ENCODE peak calls at places on chromosome 17, in eight cellular contexts. U is body of pancreas, A is upper lobe of left lung, G is Peyer's patch, X is K562, L is breast epithelium, P is NB4, V is A549. D is an unnamed sample.

GRCh38 chr17:79609175-79609589 is 1.7 kb downstream of the RBFOX3 start:
- DNase-seq in G (no peak), A (no peak), V (no peak), X (no peak), P (no peak), U (no peak), L (no peak), D (no peak)

GRCh38 chr17:44350733-44351226 is 5.7 kb downstream of the GRN start:
- DNase-seq in G (peak; percentile 86), L (no peak), A (peak; percentile 76), P (peak; percentile 77), V (peak; percentile 96), U (peak; percentile 81), X (peak; percentile 81), D (no peak)

GRCh38 chr17:45722161-45722560 is 62.0 kb upstream of the CRHR1 start:
- DNase-seq in X (peak; percentile 35), G (no peak), V (peak; percentile 85), A (no peak), L (no peak), U (peak; percentile 34), P (peak; percentile 26), D (no peak)

GRCh38 chr17:50588391-50589111 is 28.0 kb downstream of the CACNA1G start:
- DNase-seq in L (no peak), G (no peak), U (peak; percentile 40), P (no peak), V (no peak), X (no peak), A (peak; percentile 33), D (no peak)

GRCh38 chr17:78935419-78936323 is 10.5 kb upstream of the TIMP2 start:
- DNase-seq in P (no peak), L (no peak), V (peak; percentile 84), A (no peak), X (peak; percentile 26), U (peak; percentile 35), G (peak; percentile 74), D (peak; percentile 93)

GRCh38 chr17:39872700-39873099 is 4.7 kb downstream of the ZPBP2 start:
- DNase-seq in L (no peak), A (no peak), V (no peak), U (no peak), P (peak; percentile 53), X (no peak), G (no peak), D (no peak)

GRCh38 chr17:44014133-44014436 is 678 bp downstream of the TMEM101 start:
- DNase-seq in V (no peak), P (no peak), U (no peak), A (no peak), G (no peak), L (no peak), X (no peak), D (no peak)

GRCh38 chr17:35791681-35792350 is 3.6 kb downstream of the MMP28 start:
- DNase-seq in G (no peak), L (no peak), A (no peak), X (no peak), V (no peak), U (no peak), P (no peak), D (peak; percentile 52)

GRCh38 chr17:56478836-56479447 is 114.6 kb upstream of the NOG start:
- DNase-seq in A (no peak), U (peak; percentile 5), L (no peak), V (peak; percentile 25), G (no peak), P (peak; percentile 56), X (peak; percentile 12), D (no peak)

GRCh38 chr17:46974086-46974485 is 5.0 kb downstream of the RPRML start:
- DNase-seq in V (no peak), L (peak; percentile 85), G (no peak), U (no peak), X (no peak), P (no peak), A (no peak), D (no peak)

GRCh38 chr17:32783602-32784001 is 93.3 kb downstream of the MYO1D start:
- DNase-seq in G (no peak), U (no peak), A (no peak), V (peak; percentile 61), X (peak; percentile 54), L (no peak), P (peak; percentile 63), D (no peak)
- TF ChIP-seq POLR2A in G (no peak), U (no peak), A (no peak), V (no peak), X (no peak), L (no peak), P (no peak), D (no peak)

DNA sequence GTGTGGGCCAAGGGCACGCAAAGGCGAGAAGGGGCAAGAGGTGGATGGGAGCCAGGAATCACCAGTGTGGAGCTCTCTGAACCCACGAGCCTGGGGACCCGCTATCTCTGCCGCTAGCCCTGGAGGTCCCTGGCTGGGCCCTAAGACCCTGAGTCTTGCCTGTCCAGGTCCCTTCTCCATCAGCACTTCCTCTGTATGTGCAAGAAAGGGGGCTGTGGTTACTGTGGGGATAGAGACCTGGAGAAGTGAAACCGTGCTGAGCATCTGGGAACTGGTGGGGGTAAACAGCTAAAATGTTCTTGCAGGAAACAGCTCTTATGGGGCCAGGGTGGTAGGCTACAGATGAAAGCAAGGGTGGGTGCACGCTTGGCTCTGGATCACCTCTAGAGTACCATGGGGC is 3.1 kb downstream of the SPNS3 start:
- DNase-seq in A (no peak), V (no peak), P (peak; percentile 94), G (no peak), X (no peak), U (no peak), L (no peak), D (no peak)
- H3K4me3 ChIP-seq in A (no peak overlapping the region), V (no peak overlapping the region), P (peak overlapping the region; percentile 48), G (no peak overlapping the region), X (no peak overlapping the region), U (no peak overlapping the region), L (no peak overlapping the region), D (no peak overlapping the region)

GRCh38 chr17:77286641-77287431 is 146.1 kb downstream of the SEC14L1 start:
- DNase-seq in A (no peak), U (peak; percentile 76), X (no peak), G (peak; percentile 85), L (peak; percentile 90), V (peak; percentile 99), P (no peak), D (peak; percentile 71)
- TF ChIP-seq POLR2A in A (no peak), U (peak; percentile 53), X (no peak), G (peak; percentile 67), L (no peak), V (peak; percentile 16), P (no peak), D (no peak)

GRCh38 chr17:69853533-69854262 is 221.3 kb upstream of the KCNJ16 start:
- DNase-seq in A (no peak), P (no peak), G (no peak), X (no peak), U (peak; percentile 22), L (no peak), V (no peak), D (no peak)
- H3K4me3 ChIP-seq in A (no peak overlapping the region), P (no peak overlapping the region), G (no peak overlapping the region), X (no peak overlapping the region), U (no peak overlapping the region), L (no peak overlapping the region), V (no peak overlapping the region), D (no peak overlapping the region)